ENCODE peak calls at places on chromosome 14, in nine cellular contexts. One of them, this sample, is unnamed.

GRCh38 chr14:96631621-96632362 is 129.6 kb downstream of the PAPOLA start:
- DNase-seq in spleen: no peak
- DNase-seq in adrenal gland: no peak
- DNase-seq in progenitor cell of endocrine pancreas: no peak
- DNase-seq in CD8-positive, alpha-beta T cell: no peak
- DNase-seq in B cell: no peak
- DNase-seq in GM20000: peak
- DNase-seq in OCI-LY7: no peak
- DNase-seq in foreskin fibroblast: no peak
- DNase-seq in this sample: no peak

GRCh38 chr14:74508292-74508731 is 14.7 kb downstream of the ISCA2 start:
- DNase-seq in spleen: peak
- DNase-seq in adrenal gland: no peak
- DNase-seq in progenitor cell of endocrine pancreas: no peak
- DNase-seq in CD8-positive, alpha-beta T cell: no peak
- DNase-seq in B cell: no peak
- DNase-seq in GM20000: no peak
- DNase-seq in OCI-LY7: no peak
- DNase-seq in foreskin fibroblast: no peak
- DNase-seq in this sample: no peak

GRCh38 chr14:95480109-95480886 is 36.2 kb downstream of the SYNE3 start:
- DNase-seq in spleen: no peak
- DNase-seq in adrenal gland: peak
- DNase-seq in progenitor cell of endocrine pancreas: no peak
- DNase-seq in CD8-positive, alpha-beta T cell: peak
- DNase-seq in B cell: peak
- DNase-seq in GM20000: no peak
- DNase-seq in OCI-LY7: no peak
- DNase-seq in foreskin fibroblast: peak
- DNase-seq in this sample: no peak

GRCh38 chr14:102050625-102051024 is 36.2 kb downstream of the HSP90AA1 start:
- DNase-seq in spleen: peak
- DNase-seq in adrenal gland: peak
- DNase-seq in progenitor cell of endocrine pancreas: no peak
- DNase-seq in CD8-positive, alpha-beta T cell: no peak
- DNase-seq in B cell: no peak
- DNase-seq in GM20000: no peak
- DNase-seq in OCI-LY7: no peak
- DNase-seq in foreskin fibroblast: no peak
- DNase-seq in this sample: no peak

GRCh38 chr14:32259368-32260013 is 56.4 kb upstream of the RNU6-8 start:
- DNase-seq in spleen: no peak
- DNase-seq in adrenal gland: peak
- DNase-seq in progenitor cell of endocrine pancreas: no peak
- DNase-seq in CD8-positive, alpha-beta T cell: no peak
- DNase-seq in B cell: no peak
- DNase-seq in GM20000: peak
- DNase-seq in OCI-LY7: no peak
- DNase-seq in foreskin fibroblast: peak
- DNase-seq in this sample: no peak

GRCh38 chr14:102928412-102929348 is 6.2 kb downstream of the AMN start:
- DNase-seq in spleen: peak
- DNase-seq in adrenal gland: peak
- DNase-seq in progenitor cell of endocrine pancreas: peak
- DNase-seq in CD8-positive, alpha-beta T cell: peak
- DNase-seq in B cell: peak
- DNase-seq in GM20000: peak
- DNase-seq in OCI-LY7: peak
- DNase-seq in foreskin fibroblast: peak
- DNase-seq in this sample: peak

GRCh38 chr14:61503167-61503801 is 181.9 kb downstream of the PRKCH start:
- DNase-seq in spleen: no peak
- DNase-seq in adrenal gland: no peak
- DNase-seq in progenitor cell of endocrine pancreas: no peak
- DNase-seq in CD8-positive, alpha-beta T cell: peak
- DNase-seq in B cell: peak
- DNase-seq in GM20000: peak
- DNase-seq in OCI-LY7: peak
- DNase-seq in foreskin fibroblast: no peak
- DNase-seq in this sample: no peak

GRCh38 chr14:50961606-50962259 is 17.4 kb upstream of the PYGL start:
- DNase-seq in spleen: no peak
- DNase-seq in adrenal gland: peak
- DNase-seq in progenitor cell of endocrine pancreas: no peak
- DNase-seq in CD8-positive, alpha-beta T cell: no peak
- DNase-seq in B cell: no peak
- DNase-seq in GM20000: no peak
- DNase-seq in OCI-LY7: no peak
- DNase-seq in foreskin fibroblast: peak
- DNase-seq in this sample: no peak

GRCh38 chr14:101398011-101398410 is 163.3 kb upstream of the DIO3 start:
- DNase-seq in spleen: no peak
- DNase-seq in adrenal gland: no peak
- DNase-seq in progenitor cell of endocrine pancreas: no peak
- DNase-seq in CD8-positive, alpha-beta T cell: no peak
- DNase-seq in B cell: no peak
- DNase-seq in GM20000: no peak
- DNase-seq in OCI-LY7: no peak
- DNase-seq in foreskin fibroblast: no peak
- DNase-seq in this sample: no peak

GRCh38 chr14:23043749-23044148 is 1.7 kb downstream of the PSMB11 start:
- DNase-seq in spleen: no peak
- DNase-seq in adrenal gland: no peak
- DNase-seq in progenitor cell of endocrine pancreas: no peak
- DNase-seq in CD8-positive, alpha-beta T cell: no peak
- DNase-seq in B cell: no peak
- DNase-seq in GM20000: no peak
- DNase-seq in OCI-LY7: no peak
- DNase-seq in foreskin fibroblast: no peak
- DNase-seq in this sample: no peak

GRCh38 chr14:73753043-73753886 is 39.1 kb upstream of the PNMA1 start:
- DNase-seq in spleen: peak
- DNase-seq in adrenal gland: peak
- DNase-seq in progenitor cell of endocrine pancreas: no peak
- DNase-seq in CD8-positive, alpha-beta T cell: peak
- DNase-seq in B cell: no peak
- DNase-seq in GM20000: peak
- DNase-seq in OCI-LY7: peak
- DNase-seq in foreskin fibroblast: no peak
- DNase-seq in this sample: no peak

GRCh38 chr14:32252030-32252670 is 49.1 kb upstream of the RNU6-8 start:
- DNase-seq in spleen: no peak
- DNase-seq in adrenal gland: peak
- DNase-seq in progenitor cell of endocrine pancreas: peak
- DNase-seq in CD8-positive, alpha-beta T cell: peak
- DNase-seq in B cell: peak
- DNase-seq in GM20000: peak
- DNase-seq in OCI-LY7: peak
- DNase-seq in foreskin fibroblast: peak
- DNase-seq in this sample: peak

GRCh38 chr14:77040309-77040994 is 11.9 kb upstream of the IRF2BPL start:
- DNase-seq in spleen: peak
- DNase-seq in adrenal gland: peak
- DNase-seq in progenitor cell of endocrine pancreas: peak
- DNase-seq in CD8-positive, alpha-beta T cell: peak
- DNase-seq in B cell: peak
- DNase-seq in GM20000: no peak
- DNase-seq in OCI-LY7: peak
- DNase-seq in foreskin fibroblast: peak
- DNase-seq in this sample: peak

GRCh38 chr14:90576581-90576980 is 179.8 kb downstream of the CALM1 start:
- DNase-seq in spleen: no peak
- DNase-seq in adrenal gland: no peak
- DNase-seq in progenitor cell of endocrine pancreas: no peak
- DNase-seq in CD8-positive, alpha-beta T cell: no peak
- DNase-seq in B cell: no peak
- DNase-seq in GM20000: no peak
- DNase-seq in OCI-LY7: no peak
- DNase-seq in foreskin fibroblast: no peak
- DNase-seq in this sample: no peak

GRCh38 chr14:30193791-30194407 is 266.3 kb upstream of the PRKD1 start:
- DNase-seq in spleen: no peak
- DNase-seq in adrenal gland: no peak
- DNase-seq in progenitor cell of endocrine pancreas: no peak
- DNase-seq in CD8-positive, alpha-beta T cell: no peak
- DNase-seq in B cell: no peak
- DNase-seq in GM20000: no peak
- DNase-seq in OCI-LY7: no peak
- DNase-seq in foreskin fibroblast: peak
- DNase-seq in this sample: no peak

GRCh38 chr14:64807588-64807987 is 72.1 kb downstream of the SPTB start:
- DNase-seq in spleen: peak
- DNase-seq in adrenal gland: peak
- DNase-seq in progenitor cell of endocrine pancreas: no peak
- DNase-seq in CD8-positive, alpha-beta T cell: no peak
- DNase-seq in B cell: no peak
- DNase-seq in GM20000: no peak
- DNase-seq in OCI-LY7: no peak
- DNase-seq in foreskin fibroblast: no peak
- DNase-seq in this sample: no peak

GRCh38 chr14:40113671-40114070 is 681.4 kb upstream of the FBXO33 start:
- DNase-seq in spleen: no peak
- DNase-seq in adrenal gland: no peak
- DNase-seq in progenitor cell of endocrine pancreas: no peak
- DNase-seq in CD8-positive, alpha-beta T cell: no peak
- DNase-seq in B cell: no peak
- DNase-seq in GM20000: no peak
- DNase-seq in OCI-LY7: no peak
- DNase-seq in foreskin fibroblast: no peak
- DNase-seq in this sample: no peak

DNA sequence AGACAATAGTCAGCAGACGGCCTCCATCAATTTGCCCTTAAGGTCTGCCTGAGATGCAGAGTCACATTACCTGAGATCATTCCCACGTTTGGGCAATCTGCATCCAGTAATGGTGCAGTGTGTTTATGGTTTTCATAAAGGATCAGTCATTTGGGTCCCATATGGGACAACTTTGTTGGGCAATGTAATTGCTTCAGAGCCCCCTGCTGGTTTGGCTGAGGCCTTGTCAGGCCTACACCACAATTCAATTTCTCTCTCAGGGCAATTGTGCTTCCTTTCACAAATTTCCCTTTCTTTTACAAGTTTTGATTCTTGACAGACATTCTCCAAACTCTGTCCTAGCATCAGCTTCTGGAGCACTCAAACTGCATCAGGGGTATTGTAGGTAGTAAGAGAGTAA is 191.2 kb upstream of the SSTR1 start:
- DNase-seq in spleen: no peak
- DNase-seq in adrenal gland: no peak
- DNase-seq in progenitor cell of endocrine pancreas: no peak
- DNase-seq in CD8-positive, alpha-beta T cell: no peak
- DNase-seq in B cell: no peak
- DNase-seq in GM20000: no peak
- DNase-seq in OCI-LY7: peak
- DNase-seq in foreskin fibroblast: no peak
- DNase-seq in this sample: no peak
- TF ChIP-seq CTCF in spleen: no peak
- TF ChIP-seq CTCF in adrenal gland: peak
- TF ChIP-seq CTCF in progenitor cell of endocrine pancreas: peak
- TF ChIP-seq CTCF in CD8-positive, alpha-beta T cell: no peak
- TF ChIP-seq CTCF in B cell: no peak
- TF ChIP-seq CTCF in GM20000: no peak
- TF ChIP-seq CTCF in OCI-LY7: peak
- TF ChIP-seq CTCF in foreskin fibroblast: peak
- TF ChIP-seq CTCF in this sample: peak

DNA sequence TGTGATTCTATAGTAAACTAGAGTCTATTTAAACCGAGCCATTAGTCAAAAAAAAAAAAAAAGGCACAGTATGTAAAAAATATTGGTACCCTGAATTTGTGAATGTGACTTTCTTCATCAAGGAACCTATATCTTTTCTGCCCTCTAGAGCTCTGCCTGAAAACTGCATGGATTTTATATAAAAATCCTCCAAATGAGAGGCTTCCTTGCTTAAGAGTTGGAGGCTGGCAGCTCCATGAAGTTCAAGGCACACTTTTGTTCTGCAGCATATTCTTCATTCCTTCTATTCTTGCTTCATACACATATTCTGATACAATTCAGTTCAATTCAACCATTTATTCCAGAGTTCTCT is 23.1 kb upstream of the NKX2-8 start:
- DNase-seq in spleen: no peak
- DNase-seq in adrenal gland: no peak
- DNase-seq in progenitor cell of endocrine pancreas: no peak
- DNase-seq in CD8-positive, alpha-beta T cell: no peak
- DNase-seq in B cell: no peak
- DNase-seq in GM20000: no peak
- DNase-seq in OCI-LY7: no peak
- DNase-seq in foreskin fibroblast: no peak
- DNase-seq in this sample: no peak
- TF ChIP-seq CTCF in spleen: no peak
- TF ChIP-seq CTCF in adrenal gland: no peak
- TF ChIP-seq CTCF in progenitor cell of endocrine pancreas: no peak
- TF ChIP-seq CTCF in CD8-positive, alpha-beta T cell: no peak
- TF ChIP-seq CTCF in B cell: no peak
- TF ChIP-seq CTCF in GM20000: no peak
- TF ChIP-seq CTCF in OCI-LY7: no peak
- TF ChIP-seq CTCF in foreskin fibroblast: no peak
- TF ChIP-seq CTCF in this sample: no peak

DNA sequence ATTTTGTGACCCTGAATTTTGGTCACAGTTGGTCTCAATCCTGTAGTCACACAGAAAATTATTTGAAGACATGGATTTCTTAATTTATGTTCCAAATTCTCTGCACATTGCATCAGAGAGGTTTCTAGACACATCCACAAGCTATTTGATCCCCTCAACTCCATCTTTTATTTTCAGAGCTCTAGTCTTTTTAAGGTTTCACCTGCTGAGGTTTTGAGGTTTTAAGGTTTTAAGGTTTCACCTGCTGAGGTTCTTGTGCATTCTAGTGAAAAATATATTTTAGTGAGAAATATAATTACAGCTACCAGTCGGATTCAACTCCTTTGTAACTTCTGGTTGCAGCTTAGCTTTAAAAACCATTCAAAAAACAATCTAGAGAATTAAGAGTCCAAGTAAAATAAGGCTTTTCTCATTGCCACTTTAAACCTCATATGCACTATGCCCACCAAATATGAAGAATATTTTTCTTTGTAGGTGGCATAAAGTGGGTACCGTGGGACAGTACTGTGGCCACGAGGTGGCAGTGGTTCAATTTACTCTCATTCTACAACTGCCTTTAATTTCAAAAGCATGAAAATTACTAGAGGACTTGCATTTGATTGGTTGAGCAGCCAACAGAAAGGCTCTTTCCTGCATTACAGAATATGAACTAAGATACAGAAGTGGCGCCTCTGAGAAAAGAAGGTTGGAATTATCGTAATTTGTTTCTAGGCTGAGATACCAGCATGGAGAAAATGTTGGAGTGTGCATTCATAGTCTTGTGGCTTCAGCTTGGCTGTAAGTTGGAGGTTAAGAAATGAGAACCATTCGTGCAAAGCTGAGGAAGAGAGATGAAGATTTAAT is 366.5 kb upstream of the OR4E1 start:
- DNase-seq in spleen: no peak
- DNase-seq in adrenal gland: peak
- DNase-seq in progenitor cell of endocrine pancreas: no peak
- DNase-seq in CD8-positive, alpha-beta T cell: peak
- DNase-seq in B cell: no peak
- DNase-seq in GM20000: no peak
- DNase-seq in OCI-LY7: peak
- DNase-seq in foreskin fibroblast: no peak
- DNase-seq in this sample: no peak
- TF ChIP-seq CTCF in spleen: no peak
- TF ChIP-seq CTCF in adrenal gland: no peak
- TF ChIP-seq CTCF in progenitor cell of endocrine pancreas: peak
- TF ChIP-seq CTCF in CD8-positive, alpha-beta T cell: peak
- TF ChIP-seq CTCF in B cell: peak
- TF ChIP-seq CTCF in GM20000: peak
- TF ChIP-seq CTCF in OCI-LY7: peak
- TF ChIP-seq CTCF in foreskin fibroblast: peak
- TF ChIP-seq CTCF in this sample: peak

GRCh38 chr14:54503476-54503875 is 6.2 kb upstream of the CGRRF1 start:
- DNase-seq in spleen: no peak
- DNase-seq in adrenal gland: peak
- DNase-seq in progenitor cell of endocrine pancreas: no peak
- DNase-seq in CD8-positive, alpha-beta T cell: no peak
- DNase-seq in B cell: no peak
- DNase-seq in GM20000: no peak
- DNase-seq in OCI-LY7: peak
- DNase-seq in foreskin fibroblast: peak
- DNase-seq in this sample: no peak
- TF ChIP-seq CTCF in spleen: no peak
- TF ChIP-seq CTCF in adrenal gland: peak
- TF ChIP-seq CTCF in progenitor cell of endocrine pancreas: peak
- TF ChIP-seq CTCF in CD8-positive, alpha-beta T cell: no peak
- TF ChIP-seq CTCF in B cell: no peak
- TF ChIP-seq CTCF in GM20000: peak
- TF ChIP-seq CTCF in OCI-LY7: peak
- TF ChIP-seq CTCF in foreskin fibroblast: peak
- TF ChIP-seq CTCF in this sample: no peak

This sample was measured in glutamatergic neuron.